ENCODE peak calls at places on chromosomes 5 and 9, in ten cellular contexts. E is fibroblast of mammary gland; D is MCF 10A; Z is NCI-H2081; L is NCI-H1417; X is substantia nigra; K is retina; H is endothelial cell; M is nephron progenitor cell; S is effector CD8-positive, alpha-beta T cell. C is an unnamed sample.

GRCh38 chr9:119004618-119004990 is 364.6 kb downstream of the BRINP1 start:
- DNase-seq in E (peak; percentile 88), D (peak; percentile 88), Z (no peak), L (no peak), X (no peak), K (no peak), H (no peak), M (no peak), S (no peak), C (no peak)

GRCh38 chr9:121499177-121499426 is 542 bp downstream of the GGTA1 start:
- DNase-seq in E (no peak), D (no peak), Z (no peak), L (no peak), X (no peak), K (no peak), H (no peak), M (no peak), S (no peak), C (no peak)

GRCh38 chr5:181127907-181128626 is 2.9 kb downstream of the OR2V1 start:
- DNase-seq in E (no peak), D (no peak), Z (no peak), L (no peak), X (no peak), K (no peak), H (no peak), M (no peak), S (no peak), C (no peak)

GRCh38 chr9:131436386-131436785 is 42.5 kb downstream of the PRRC2B start:
- DNase-seq in E (no peak), D (no peak), Z (no peak), L (no peak), X (no peak), K (no peak), H (no peak), M (no peak), S (no peak), C (no peak)

GRCh38 chr5:133746834-133747233 is 134.5 kb upstream of the FSTL4 start:
- DNase-seq in E (no peak), D (no peak), Z (no peak), L (no peak), X (no peak), K (no peak), H (peak; percentile 8), M (no peak), S (no peak), C (no peak)

GRCh38 chr5:139271201-139272027 is 22.1 kb upstream of the MATR3 start:
- DNase-seq in E (peak; percentile 95), D (peak; percentile 80), Z (peak; percentile 9), L (no peak), X (no peak), K (no peak), H (no peak), M (no peak), S (no peak), C (no peak)

GRCh38 chr9:121268598-121269029 is 652 bp downstream of the GSN start:
- DNase-seq in E (no peak), D (no peak), Z (no peak), L (no peak), X (no peak), K (no peak), H (no peak), M (no peak), S (no peak), C (no peak)

GRCh38 chr5:1118738-1119137 is 6.9 kb upstream of the SLC12A7 start:
- DNase-seq in E (no peak), D (no peak), Z (no peak), L (no peak), X (no peak), K (peak; percentile 54), H (no peak), M (no peak), S (no peak), C (no peak)

GRCh38 chr5:140862441-140863295 is 6.1 kb upstream of the PCDHA11 start:
- DNase-seq in E (no peak), D (no peak), Z (no peak), L (no peak), X (no peak), K (no peak), H (no peak), M (no peak), S (no peak), C (no peak)

GRCh38 chr5:54234304-54234938 is 76.0 kb downstream of the ARL15 start:
- DNase-seq in E (peak; percentile 61), D (peak; percentile 36), Z (peak; percentile 13), L (no peak), X (no peak), K (no peak), H (no peak), M (no peak), S (no peak), C (no peak)

GRCh38 chr5:144036476-144036875 is 134.0 kb downstream of the YIPF5 start:
- DNase-seq in E (peak; percentile 41), D (no peak), Z (no peak), L (no peak), X (no peak), K (no peak), H (no peak), M (no peak), S (no peak), C (no peak)

GRCh38 chr9:83622814-83623633 is at the start of gene IDNK:
- DNase-seq in E (peak; percentile 49), D (peak; percentile 65), Z (peak; percentile 56), L (peak; percentile 96), X (peak; percentile 15), K (peak; percentile 92), H (peak; percentile 68), M (peak; percentile 74), S (peak; percentile 41), C (no peak)

GRCh38 chr9:82586918-82587356 is 476.0 kb downstream of the RASEF start:
- DNase-seq in E (no peak), D (no peak), Z (no peak), L (no peak), X (no peak), K (no peak), H (no peak), M (no peak), S (no peak), C (no peak)

GRCh38 chr5:178143246-178143645 is 10.4 kb downstream of the NHP2 start:
- DNase-seq in E (no peak), D (no peak), Z (no peak), L (no peak), X (no peak), K (no peak), H (no peak), M (no peak), S (no peak), C (no peak)

GRCh38 chr5:178786859-178787499 is 56.5 kb upstream of the ZNF354A start:
- DNase-seq in E (peak; percentile 52), D (peak; percentile 96), Z (no peak), L (no peak), X (no peak), K (no peak), H (no peak), M (no peak), S (no peak), C (no peak)

GRCh38 chr5:177325868-177326381 is 14.2 kb upstream of the MXD3 start:
- DNase-seq in E (no peak), D (no peak), Z (no peak), L (no peak), X (no peak), K (no peak), H (no peak), M (no peak), S (no peak), C (no peak)

GRCh38 chr5:65924366-65925093 is 1.8 kb upstream of the ERBIN start:
- DNase-seq in E (no peak), D (no peak), Z (no peak), L (peak; percentile 86), X (no peak), K (no peak), H (no peak), M (no peak), S (no peak), C (no peak)

GRCh38 chr5:43661102-43661501 is 58.1 kb downstream of the NNT start:
- DNase-seq in E (peak; percentile 72), D (peak; percentile 61), Z (peak; percentile 24), L (no peak), X (no peak), K (no peak), H (peak; percentile 30), M (peak; percentile 27), S (no peak), C (no peak)

GRCh38 chr5:42756630-42757601 is at the start of gene CCDC152:
- DNase-seq in E (peak; percentile 40), D (no peak), Z (peak; percentile 32), L (no peak), X (no peak), K (peak; percentile 75), H (peak; percentile 21), M (no peak), S (peak; percentile 31), C (peak; percentile 38)

C was measured in CD14-positive monocyte.